ENCODE peak calls at places on chromosome 12, in nine cellular contexts. N, O, F, T, H, I, Q, R and K are unnamed samples.

GRCh38 chr12:29591140-29592020 is 93.9 kb upstream of the OVCH1 start:
- DNase-seq in N (peak; percentile 61), R (no peak), F (peak; percentile 39), T (no peak), I (no peak), H (no peak), O (peak; percentile 52), Q (no peak), K (no peak)

GRCh38 chr12:101230547-101230946 is 20.5 kb upstream of the SLC5A8 start:
- DNase-seq in Q (no peak), R (no peak), O (no peak), N (peak; percentile 16), F (peak; percentile 93), T (no peak), I (peak; percentile 72), H (no peak), K (no peak)

GRCh38 chr12:25254271-25254880 is 3.6 kb upstream of the KRAS start:
- DNase-seq in F (peak; percentile 8), O (no peak), H (no peak), T (no peak), I (no peak), R (no peak), Q (no peak), N (no peak), K (no peak)

GRCh38 chr12:14473707-14474287 is 93.9 kb downstream of the PLBD1 start:
- DNase-seq in I (peak; percentile 7), O (no peak), T (no peak), Q (no peak), N (peak; percentile 39), H (no peak), R (no peak), F (no peak), K (no peak)

GRCh38 chr12:30438526-30439120 is 257.0 kb downstream of the IPO8 start:
- DNase-seq in O (no peak), T (no peak), F (no peak), R (no peak), N (no peak), H (no peak), Q (no peak), I (no peak), K (no peak)

GRCh38 chr12:26156201-26156871 is 31.5 kb upstream of the BHLHE41 start:
- DNase-seq in O (no peak), H (no peak), R (peak; percentile 35), N (no peak), F (no peak), I (no peak), T (no peak), Q (no peak), K (peak; percentile 68)

GRCh38 chr12:53044052-53044581 is 5.7 kb upstream of the TNS2 start:
- DNase-seq in R (no peak), Q (peak; percentile 70), N (no peak), H (peak; percentile 35), F (no peak), T (no peak), O (no peak), I (no peak), K (no peak)

GRCh38 chr12:107580750-107581529 is 104.7 kb upstream of the PWP1 start:
- DNase-seq in H (no peak), T (no peak), F (no peak), O (peak; percentile 59), Q (no peak), R (no peak), N (no peak), I (no peak), K (no peak)

GRCh38 chr12:152440-152839 is 61.5 kb downstream of the SLC6A12 start:
- DNase-seq in H (no peak), I (no peak), T (no peak), O (no peak), R (no peak), Q (no peak), N (peak; percentile 66), F (no peak), K (no peak)

GRCh38 chr12:87943666-87944065 is 85.5 kb downstream of the C12orf50 start:
- DNase-seq in H (no peak), Q (no peak), I (no peak), R (no peak), O (no peak), N (no peak), F (no peak), T (no peak), K (no peak)

GRCh38 chr12:49060237-49061156 is at the start of gene KMT2D:
- DNase-seq in T (peak; percentile 86), H (peak; percentile 85), N (peak; percentile 97), R (peak; percentile 83), F (peak; percentile 97), Q (peak; percentile 94), O (peak; percentile 96), I (peak; percentile 87), K (peak; percentile 92)
- TF ChIP-seq CTCF in T (peak; percentile 41), H (peak; percentile 54), N (peak; percentile 6), R (no peak), F (peak; percentile 16), Q (no peak), O (no peak), I (no peak), K (no peak)

GRCh38 chr12:127558363-127558762 is 708.6 kb upstream of the TMEM132C start:
- DNase-seq in H (no peak), N (no peak), O (no peak), Q (no peak), R (no peak), T (no peak), I (no peak), F (no peak), K (no peak)

GRCh38 chr12:127560041-127560478 is 706.9 kb upstream of the TMEM132C start:
- DNase-seq in F (no peak), R (no peak), T (no peak), O (no peak), N (no peak), H (no peak), Q (no peak), I (no peak), K (no peak)

GRCh38 chr12:127556487-127556886 is 710.5 kb upstream of the TMEM132C start:
- DNase-seq in T (no peak), H (no peak), R (no peak), O (no peak), N (no peak), Q (no peak), F (no peak), I (no peak), K (no peak)

GRCh38 chr12:127562781-127563180 is 704.2 kb upstream of the TMEM132C start:
- DNase-seq in Q (no peak), R (no peak), H (no peak), T (no peak), F (no peak), O (no peak), N (no peak), I (no peak), K (no peak)

DNA sequence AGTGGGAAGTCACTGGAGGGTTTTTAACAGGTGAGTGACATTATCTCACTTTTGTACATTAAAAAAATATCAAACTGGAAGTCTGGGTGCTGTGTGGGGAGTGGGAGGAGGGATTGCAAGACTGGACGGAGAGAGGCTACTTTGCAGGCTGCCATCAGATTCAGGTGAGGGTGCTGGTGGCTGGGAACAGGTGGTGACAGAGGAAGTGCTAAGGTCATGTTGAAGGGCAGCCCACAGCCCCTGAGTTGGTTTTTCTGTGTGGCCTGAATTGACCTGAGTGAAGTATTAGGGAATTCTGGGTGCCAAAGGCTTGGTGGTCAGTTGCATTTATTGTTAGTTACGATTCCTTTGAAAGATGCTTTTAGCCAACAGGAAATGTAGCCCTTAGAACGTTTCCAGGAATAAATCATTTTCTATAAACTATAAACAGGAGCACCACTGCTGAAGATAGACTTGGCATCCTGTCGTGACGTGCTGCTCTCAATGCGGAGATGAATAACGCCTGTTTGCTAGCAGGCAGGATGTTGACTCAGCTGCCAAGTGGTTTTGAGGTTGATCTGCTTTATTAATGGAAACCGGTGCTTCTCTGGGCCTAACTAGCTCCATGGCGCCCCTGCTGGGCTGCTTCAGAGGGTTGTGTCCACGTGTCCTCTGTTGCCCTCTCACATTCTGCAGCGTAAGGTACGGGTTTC is 707.5 kb upstream of the TMEM132C start:
- DNase-seq in N (peak; percentile 83), F (peak; percentile 96), Q (no peak), T (no peak), I (peak; percentile 98), H (no peak), R (no peak), O (peak; percentile 72), K (no peak)
- TF ChIP-seq CTCF in N (peak; percentile 41), F (peak; percentile 88), Q (peak; percentile 18), T (no peak), I (peak; percentile 96), H (no peak), R (no peak), O (peak; percentile 77), K (no peak)

GRCh38 chr12:4530982-4531586 is 7.6 kb upstream of the RAD51AP1 start:
- DNase-seq in N (no peak), O (no peak), Q (no peak), T (no peak), H (no peak), F (no peak), I (no peak), R (no peak), K (no peak)

DNA sequence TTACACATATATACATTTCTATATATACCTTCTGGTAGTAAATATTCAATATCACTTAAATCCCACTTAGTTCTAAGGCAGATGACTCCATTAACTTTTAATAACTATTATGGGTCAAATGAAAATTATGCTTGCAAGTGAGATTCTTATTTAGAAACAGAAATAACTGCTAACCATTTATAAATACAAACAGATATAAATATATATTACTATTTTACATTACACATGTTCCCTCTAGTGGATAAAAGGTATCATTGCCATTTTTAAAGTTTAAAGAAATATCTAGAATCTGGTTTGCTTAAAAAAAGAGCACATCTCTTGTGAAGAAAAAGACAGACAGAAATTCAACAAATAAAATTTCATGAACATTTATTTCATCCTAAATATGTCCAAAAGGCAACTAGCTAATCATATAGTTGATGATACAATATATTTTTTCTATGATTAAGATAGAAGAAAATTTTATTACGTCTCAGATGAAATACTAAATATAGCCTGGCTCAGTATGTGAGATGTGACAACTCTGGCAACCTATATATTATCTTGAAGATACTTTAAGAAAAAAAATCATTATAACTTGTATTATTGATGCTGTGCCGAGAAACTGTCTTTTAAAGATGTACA is 11.7 kb upstream of the RAD51AP1 start:
- DNase-seq in O (no peak), I (peak; percentile 31), N (peak; percentile 39), R (no peak), F (no peak), T (no peak), Q (no peak), H (no peak), K (no peak)
- TF ChIP-seq CTCF in O (peak; percentile 9), I (peak; percentile 37), N (peak; percentile 42), R (peak; percentile 97), F (no peak), T (no peak), Q (peak; percentile 72), H (peak; percentile 55), K (peak; percentile 15)

GRCh38 chr12:20486233-20486632 is 117.9 kb downstream of the PDE3A start:
- DNase-seq in T (no peak), N (no peak), H (no peak), O (no peak), Q (no peak), R (no peak), F (no peak), I (peak; percentile 5), K (no peak)
- TF ChIP-seq CTCF in T (no peak), N (no peak), H (no peak), O (peak; percentile 11), Q (peak; percentile 54), R (no peak), F (peak; percentile 10), I (peak; percentile 22), K (no peak)

DNA sequence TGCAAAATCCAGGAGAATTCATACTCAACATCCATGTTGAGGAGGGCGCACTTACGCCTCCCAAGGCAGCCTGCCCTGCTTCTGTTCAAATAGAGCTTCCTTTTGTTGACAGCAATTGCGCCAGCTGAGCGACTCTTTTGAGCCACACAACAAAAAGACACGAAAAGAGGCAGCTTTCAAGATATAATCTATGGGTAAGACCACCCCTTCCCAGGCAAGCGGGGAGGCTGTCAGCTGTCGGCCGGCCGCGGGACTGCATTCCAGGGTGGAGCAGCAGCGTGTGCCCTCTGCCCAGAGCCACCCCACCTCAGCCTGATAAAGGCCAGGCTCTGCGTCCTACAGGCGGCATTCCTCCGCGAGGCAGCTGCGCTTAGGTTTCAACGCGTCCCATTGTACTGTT is 15.8 kb upstream of the STAB2 start:
- DNase-seq in Q (peak; percentile 42), F (no peak), R (no peak), T (no peak), I (no peak), H (no peak), O (peak; percentile 73), N (no peak), K (no peak)
- TF ChIP-seq CTCF in Q (no peak), F (no peak), R (no peak), T (no peak), I (no peak), H (no peak), O (peak; percentile 17), N (no peak), K (no peak)